ENCODE peak calls at places on chromosomes 4 and X, in four cellular contexts. One of them, this sample, is unnamed.

GRCh38 chr4:2799444-2799911 is 6.6 kb downstream of the SH3BP2 start:
- DNase-seq in brain pericyte: no peak
- DNase-seq in tibial nerve: no peak
- DNase-seq in left cardiac atrium: peak
- DNase-seq in this sample: peak

GRCh38 chr4:86587016-86587713 is 7.0 kb upstream of the PTPN13 start:
- DNase-seq in brain pericyte: no peak
- DNase-seq in tibial nerve: no peak
- DNase-seq in left cardiac atrium: no peak
- DNase-seq in this sample: no peak

GRCh38 chr4:2168469-2169319 is 73.2 kb downstream of the HAUS3 start:
- DNase-seq in brain pericyte: no peak
- DNase-seq in tibial nerve: no peak
- DNase-seq in left cardiac atrium: no peak
- DNase-seq in this sample: no peak

GRCh38 chr4:57114973-57115372 is 4.8 kb upstream of the IGFBP7 start:
- DNase-seq in brain pericyte: no peak
- DNase-seq in tibial nerve: no peak
- DNase-seq in left cardiac atrium: no peak
- DNase-seq in this sample: no peak

GRCh38 chr4:129218897-129219296 is 122.9 kb downstream of the C4orf33 start:
- DNase-seq in brain pericyte: peak
- DNase-seq in tibial nerve: no peak
- DNase-seq in left cardiac atrium: no peak
- DNase-seq in this sample: no peak

GRCh38 chr4:2265113-2266110 is 3.5 kb upstream of the MXD4 start:
- DNase-seq in brain pericyte: no peak
- DNase-seq in tibial nerve: no peak
- DNase-seq in left cardiac atrium: peak
- DNase-seq in this sample: peak

GRCh38 chr4:152534541-152535231 is 1.2 kb downstream of the FBXW7 start:
- DNase-seq in brain pericyte: no peak
- DNase-seq in tibial nerve: no peak
- DNase-seq in left cardiac atrium: peak
- DNase-seq in this sample: peak

GRCh38 chr4:35516102-35516501 is 728.2 kb downstream of the ARAP2 start:
- DNase-seq in brain pericyte: no peak
- DNase-seq in tibial nerve: no peak
- DNase-seq in left cardiac atrium: no peak
- DNase-seq in this sample: no peak

GRCh38 chr4:152310223-152310622 is 225.7 kb downstream of the FBXW7 start:
- DNase-seq in brain pericyte: no peak
- DNase-seq in tibial nerve: no peak
- DNase-seq in left cardiac atrium: no peak
- DNase-seq in this sample: no peak

GRCh38 chr4:7890635-7891393 is 48.8 kb downstream of the AFAP1 start:
- DNase-seq in brain pericyte: no peak
- DNase-seq in tibial nerve: no peak
- DNase-seq in left cardiac atrium: no peak
- DNase-seq in this sample: no peak

GRCh38 chrX:48741834-48742233 is 19.7 kb upstream of the GLOD5 start:
- DNase-seq in brain pericyte: no peak
- DNase-seq in tibial nerve: no peak
- DNase-seq in left cardiac atrium: no peak
- DNase-seq in this sample: no peak

GRCh38 chrX:49003696-49004095 is 1.6 kb upstream of the GRIPAP1 start:
- DNase-seq in brain pericyte: no peak
- DNase-seq in tibial nerve: no peak
- DNase-seq in left cardiac atrium: no peak
- DNase-seq in this sample: no peak

GRCh38 chr4:140056015-140056414 is 98.0 kb downstream of the MAML3 start:
- DNase-seq in brain pericyte: no peak
- DNase-seq in tibial nerve: no peak
- DNase-seq in left cardiac atrium: no peak
- DNase-seq in this sample: no peak

GRCh38 chr4:73752424-73752823 is 12.1 kb downstream of the CXCL8 start:
- DNase-seq in brain pericyte: no peak
- DNase-seq in tibial nerve: no peak
- DNase-seq in left cardiac atrium: no peak
- DNase-seq in this sample: no peak

GRCh38 chrX:7927259-7928167 is at the start of gene PNPLA4:
- DNase-seq in brain pericyte: peak
- DNase-seq in tibial nerve: peak
- DNase-seq in left cardiac atrium: peak
- DNase-seq in this sample: peak

GRCh38 chrX:34300871-34301270 is 168.8 kb upstream of the FAM47A start:
- DNase-seq in brain pericyte: no peak
- DNase-seq in tibial nerve: peak
- DNase-seq in left cardiac atrium: no peak
- DNase-seq in this sample: no peak

GRCh38 chr4:127560755-127561154 is 72.0 kb upstream of the INTU start:
- DNase-seq in brain pericyte: no peak
- DNase-seq in tibial nerve: no peak
- DNase-seq in left cardiac atrium: no peak
- DNase-seq in this sample: no peak

GRCh38 chr4:21819086-21819485 is 129.5 kb downstream of the KCNIP4 start:
- DNase-seq in brain pericyte: no peak
- DNase-seq in tibial nerve: no peak
- DNase-seq in left cardiac atrium: peak
- DNase-seq in this sample: no peak

GRCh38 chr4:113248320-113248719 is 198.9 kb downstream of the ANK2 start:
- DNase-seq in brain pericyte: no peak
- DNase-seq in tibial nerve: no peak
- DNase-seq in left cardiac atrium: no peak
- DNase-seq in this sample: no peak

GRCh38 chrX:136735604-136736003 is 45.1 kb downstream of the ARHGEF6 start:
- DNase-seq in brain pericyte: no peak
- DNase-seq in tibial nerve: no peak
- DNase-seq in left cardiac atrium: no peak
- DNase-seq in this sample: no peak

GRCh38 chrX:100864967-100865366 is 9.2 kb downstream of the NOX1 start:
- DNase-seq in brain pericyte: no peak
- DNase-seq in tibial nerve: no peak
- DNase-seq in left cardiac atrium: no peak
- DNase-seq in this sample: no peak

GRCh38 chr4:76966024-76966579 is 16.6 kb downstream of the SEPTIN11 start:
- DNase-seq in brain pericyte: no peak
- DNase-seq in tibial nerve: no peak
- DNase-seq in left cardiac atrium: no peak
- DNase-seq in this sample: no peak

GRCh38 chr4:152920768-152921167 is 15.4 kb upstream of the FHDC1 start:
- DNase-seq in brain pericyte: no peak
- DNase-seq in tibial nerve: no peak
- DNase-seq in left cardiac atrium: no peak
- DNase-seq in this sample: no peak

GRCh38 chr4:146510942-146511341 is 10.8 kb downstream of the SLC10A7 start:
- DNase-seq in brain pericyte: no peak
- DNase-seq in tibial nerve: no peak
- DNase-seq in left cardiac atrium: no peak
- DNase-seq in this sample: no peak

GRCh38 chr4:76909711-76910110 is 11.8 kb upstream of the SOWAHB start:
- DNase-seq in brain pericyte: no peak
- DNase-seq in tibial nerve: no peak
- DNase-seq in left cardiac atrium: no peak
- DNase-seq in this sample: no peak

GRCh38 chr4:139916041-139916440 is 237.9 kb downstream of the MAML3 start:
- DNase-seq in brain pericyte: no peak
- DNase-seq in tibial nerve: no peak
- DNase-seq in left cardiac atrium: no peak
- DNase-seq in this sample: no peak

GRCh38 chrX:69238153-69238959 is 73.1 kb upstream of the PJA1 start:
- DNase-seq in brain pericyte: no peak
- DNase-seq in tibial nerve: no peak
- DNase-seq in left cardiac atrium: peak
- DNase-seq in this sample: no peak

GRCh38 chr4:167989815-167990214 is 102.5 kb upstream of the ANXA10 start:
- DNase-seq in brain pericyte: no peak
- DNase-seq in tibial nerve: no peak
- DNase-seq in left cardiac atrium: no peak
- DNase-seq in this sample: no peak

GRCh38 chr4:37541956-37542355 is 144.2 kb downstream of the RELL1 start:
- DNase-seq in brain pericyte: no peak
- DNase-seq in tibial nerve: no peak
- DNase-seq in left cardiac atrium: no peak
- DNase-seq in this sample: no peak

This sample was measured in lower lobe of right lung.